ENCODE peak calls at places on chromosomes 3 and 15, in six cellular contexts. One of them, this sample, is unnamed.

GRCh38 chr3:128383316-128384235 is 83.1 kb downstream of the DNAJB8 start:
- DNase-seq in nephron progenitor cell: no peak
- DNase-seq in nucleus accumbens: no peak
- DNase-seq in AG08396: peak
- DNase-seq in COLO829: peak
- DNase-seq in HS-27A: peak
- DNase-seq in this sample: no peak

GRCh38 chr3:186525369-186526255 is 18.6 kb downstream of the CRYGS start:
- DNase-seq in nephron progenitor cell: no peak
- DNase-seq in nucleus accumbens: no peak
- DNase-seq in AG08396: no peak
- DNase-seq in COLO829: no peak
- DNase-seq in HS-27A: no peak
- DNase-seq in this sample: no peak

GRCh38 chr3:16478516-16478915 is 35.0 kb downstream of the RFTN1 start:
- DNase-seq in nucleus accumbens: no peak
- DNase-seq in AG08396: no peak
- DNase-seq in nephron progenitor cell: no peak
- DNase-seq in COLO829: no peak
- DNase-seq in HS-27A: no peak
- DNase-seq in this sample: no peak

GRCh38 chr3:43884581-43884980 is 193.8 kb downstream of the ABHD5 start:
- DNase-seq in COLO829: no peak
- DNase-seq in HS-27A: no peak
- DNase-seq in nephron progenitor cell: no peak
- DNase-seq in AG08396: no peak
- DNase-seq in nucleus accumbens: no peak
- DNase-seq in this sample: no peak

GRCh38 chr3:40290396-40290795 is 19.1 kb upstream of the EIF1B start:
- DNase-seq in AG08396: no peak
- DNase-seq in nephron progenitor cell: no peak
- DNase-seq in HS-27A: no peak
- DNase-seq in nucleus accumbens: no peak
- DNase-seq in COLO829: no peak
- DNase-seq in this sample: no peak

GRCh38 chr3:5229414-5229813 is 41.9 kb downstream of the EDEM1 start:
- DNase-seq in nucleus accumbens: no peak
- DNase-seq in AG08396: no peak
- DNase-seq in COLO829: no peak
- DNase-seq in nephron progenitor cell: no peak
- DNase-seq in HS-27A: no peak
- DNase-seq in this sample: no peak

GRCh38 chr15:63601727-63602185 is 4.6 kb downstream of the FBXL22 start:
- DNase-seq in nucleus accumbens: no peak
- DNase-seq in COLO829: no peak
- DNase-seq in nephron progenitor cell: no peak
- DNase-seq in AG08396: no peak
- DNase-seq in HS-27A: no peak
- DNase-seq in this sample: no peak

GRCh38 chr3:56133423-56133822 is 334.8 kb downstream of the ERC2 start:
- DNase-seq in HS-27A: peak
- DNase-seq in AG08396: no peak
- DNase-seq in nephron progenitor cell: no peak
- DNase-seq in nucleus accumbens: no peak
- DNase-seq in COLO829: no peak
- DNase-seq in this sample: no peak

GRCh38 chr15:93071469-93071891 is 17.5 kb downstream of the RGMA start:
- DNase-seq in nephron progenitor cell: peak
- DNase-seq in COLO829: no peak
- DNase-seq in nucleus accumbens: no peak
- DNase-seq in HS-27A: no peak
- DNase-seq in AG08396: no peak
- DNase-seq in this sample: no peak

GRCh38 chr3:153293222-153293621 is 131.2 kb downstream of the RAP2B start:
- DNase-seq in HS-27A: no peak
- DNase-seq in COLO829: no peak
- DNase-seq in nucleus accumbens: no peak
- DNase-seq in nephron progenitor cell: no peak
- DNase-seq in AG08396: peak
- DNase-seq in this sample: no peak

GRCh38 chr3:105798381-105798934 is 70.4 kb downstream of the CBLB start:
- DNase-seq in COLO829: no peak
- DNase-seq in AG08396: no peak
- DNase-seq in nephron progenitor cell: no peak
- DNase-seq in nucleus accumbens: no peak
- DNase-seq in HS-27A: no peak
- DNase-seq in this sample: no peak

GRCh38 chr3:179036226-179036625 is 35.4 kb downstream of the ZMAT3 start:
- DNase-seq in HS-27A: peak
- DNase-seq in nucleus accumbens: no peak
- DNase-seq in nephron progenitor cell: no peak
- DNase-seq in AG08396: peak
- DNase-seq in COLO829: no peak
- DNase-seq in this sample: no peak

GRCh38 chr3:160935413-160936095 is 169.6 kb downstream of the B3GALNT1 start:
- DNase-seq in nucleus accumbens: no peak
- DNase-seq in nephron progenitor cell: no peak
- DNase-seq in AG08396: no peak
- DNase-seq in HS-27A: no peak
- DNase-seq in COLO829: no peak
- DNase-seq in this sample: no peak

GRCh38 chr3:105328338-105328730 is 38.4 kb upstream of the ALCAM start:
- DNase-seq in AG08396: no peak
- DNase-seq in nephron progenitor cell: no peak
- DNase-seq in COLO829: no peak
- DNase-seq in HS-27A: no peak
- DNase-seq in nucleus accumbens: no peak
- DNase-seq in this sample: no peak

GRCh38 chr15:63633312-63633711 is 36.1 kb downstream of the FBXL22 start:
- DNase-seq in nucleus accumbens: no peak
- DNase-seq in COLO829: no peak
- DNase-seq in HS-27A: no peak
- DNase-seq in nephron progenitor cell: no peak
- DNase-seq in AG08396: no peak
- DNase-seq in this sample: no peak

GRCh38 chr15:50496692-50497091 is 49.8 kb downstream of the USP50 start:
- DNase-seq in COLO829: no peak
- DNase-seq in AG08396: no peak
- DNase-seq in HS-27A: no peak
- DNase-seq in nucleus accumbens: no peak
- DNase-seq in nephron progenitor cell: no peak
- DNase-seq in this sample: no peak

GRCh38 chr3:11391930-11392688 is 119.9 kb downstream of the ATG7 start:
- DNase-seq in nucleus accumbens: no peak
- DNase-seq in COLO829: peak
- DNase-seq in HS-27A: peak
- DNase-seq in AG08396: no peak
- DNase-seq in nephron progenitor cell: no peak
- DNase-seq in this sample: no peak

GRCh38 chr3:186915808-186916796 is 14.2 kb upstream of the ST6GAL1 start:
- DNase-seq in nucleus accumbens: no peak
- DNase-seq in AG08396: no peak
- DNase-seq in nephron progenitor cell: no peak
- DNase-seq in COLO829: no peak
- DNase-seq in HS-27A: no peak
- DNase-seq in this sample: no peak

GRCh38 chr3:51501833-51502561 is 2.2 kb upstream of the DCAF1 start:
- DNase-seq in HS-27A: peak
- DNase-seq in AG08396: peak
- DNase-seq in nucleus accumbens: peak
- DNase-seq in COLO829: peak
- DNase-seq in nephron progenitor cell: peak
- DNase-seq in this sample: peak

GRCh38 chr3:44439499-44440295 is 37.8 kb downstream of the ZNF445 start:
- DNase-seq in COLO829: no peak
- DNase-seq in AG08396: no peak
- DNase-seq in nucleus accumbens: peak
- DNase-seq in nephron progenitor cell: no peak
- DNase-seq in HS-27A: no peak
- DNase-seq in this sample: peak